ENCODE peak calls at places on chromosomes 4 and X, in five cellular contexts. One of them, this sample, is unnamed.

GRCh38 chrX:10233696-10234095 is 76.9 kb downstream of the CLCN4 start:
- DNase-seq in activated CD4-positive, alpha-beta T cell treated with anti-CD3 and anti-CD28 coated beads, Interleukin-2, amount 10 ng/mL, durations not matched to agents 7 days and 5 days: no peak
- DNase-seq in stimulated activated CD4-positive, alpha-beta T cell treated with anti-CD3 and anti-CD28 coated beads, Interleukin-15, amount 100 ng/mL, for 1 hour: no peak
- DNase-seq in T-helper 9 cell: no peak
- DNase-seq in GM04504: no peak
- DNase-seq in this sample: no peak

GRCh38 chr4:184968784-184969201 is 49.5 kb upstream of the HELT start:
- DNase-seq in activated CD4-positive, alpha-beta T cell treated with anti-CD3 and anti-CD28 coated beads, Interleukin-2, amount 10 ng/mL, durations not matched to agents 7 days and 5 days: no peak
- DNase-seq in stimulated activated CD4-positive, alpha-beta T cell treated with anti-CD3 and anti-CD28 coated beads, Interleukin-15, amount 100 ng/mL, for 1 hour: no peak
- DNase-seq in T-helper 9 cell: no peak
- DNase-seq in GM04504: no peak
- DNase-seq in this sample: peak

GRCh38 chr4:144647095-144647959 is 1.4 kb downstream of the HHIP start:
- DNase-seq in activated CD4-positive, alpha-beta T cell treated with anti-CD3 and anti-CD28 coated beads, Interleukin-2, amount 10 ng/mL, durations not matched to agents 7 days and 5 days: peak
- DNase-seq in stimulated activated CD4-positive, alpha-beta T cell treated with anti-CD3 and anti-CD28 coated beads, Interleukin-15, amount 100 ng/mL, for 1 hour: no peak
- DNase-seq in T-helper 9 cell: no peak
- DNase-seq in GM04504: no peak
- DNase-seq in this sample: no peak

GRCh38 chr4:36758779-36759178 is 477.4 kb downstream of the DTHD1 start:
- DNase-seq in activated CD4-positive, alpha-beta T cell treated with anti-CD3 and anti-CD28 coated beads, Interleukin-2, amount 10 ng/mL, durations not matched to agents 7 days and 5 days: no peak
- DNase-seq in stimulated activated CD4-positive, alpha-beta T cell treated with anti-CD3 and anti-CD28 coated beads, Interleukin-15, amount 100 ng/mL, for 1 hour: no peak
- DNase-seq in T-helper 9 cell: no peak
- DNase-seq in GM04504: no peak
- DNase-seq in this sample: no peak

GRCh38 chr4:73593631-73594241 is 26.5 kb downstream of the RASSF6 start:
- DNase-seq in activated CD4-positive, alpha-beta T cell treated with anti-CD3 and anti-CD28 coated beads, Interleukin-2, amount 10 ng/mL, durations not matched to agents 7 days and 5 days: peak
- DNase-seq in stimulated activated CD4-positive, alpha-beta T cell treated with anti-CD3 and anti-CD28 coated beads, Interleukin-15, amount 100 ng/mL, for 1 hour: no peak
- DNase-seq in T-helper 9 cell: no peak
- DNase-seq in GM04504: no peak
- DNase-seq in this sample: no peak

GRCh38 chr4:7928711-7929505 is 10.8 kb downstream of the AFAP1 start:
- DNase-seq in activated CD4-positive, alpha-beta T cell treated with anti-CD3 and anti-CD28 coated beads, Interleukin-2, amount 10 ng/mL, durations not matched to agents 7 days and 5 days: no peak
- DNase-seq in stimulated activated CD4-positive, alpha-beta T cell treated with anti-CD3 and anti-CD28 coated beads, Interleukin-15, amount 100 ng/mL, for 1 hour: no peak
- DNase-seq in T-helper 9 cell: no peak
- DNase-seq in GM04504: no peak
- DNase-seq in this sample: no peak

GRCh38 chrX:83759872-83760271 is 101.1 kb upstream of the CYLC1 start:
- DNase-seq in activated CD4-positive, alpha-beta T cell treated with anti-CD3 and anti-CD28 coated beads, Interleukin-2, amount 10 ng/mL, durations not matched to agents 7 days and 5 days: no peak
- DNase-seq in stimulated activated CD4-positive, alpha-beta T cell treated with anti-CD3 and anti-CD28 coated beads, Interleukin-15, amount 100 ng/mL, for 1 hour: no peak
- DNase-seq in T-helper 9 cell: no peak
- DNase-seq in GM04504: no peak
- DNase-seq in this sample: no peak

GRCh38 chr4:170025523-170026252 is 507 bp downstream of the MFAP3L start:
- DNase-seq in activated CD4-positive, alpha-beta T cell treated with anti-CD3 and anti-CD28 coated beads, Interleukin-2, amount 10 ng/mL, durations not matched to agents 7 days and 5 days: no peak
- DNase-seq in stimulated activated CD4-positive, alpha-beta T cell treated with anti-CD3 and anti-CD28 coated beads, Interleukin-15, amount 100 ng/mL, for 1 hour: no peak
- DNase-seq in T-helper 9 cell: peak
- DNase-seq in GM04504: no peak
- DNase-seq in this sample: no peak

This sample was measured in breast epithelium.